ENCODE peak calls at places on chromosomes 12 and 14, in nine cellular contexts. One of them, this sample, is unnamed.

GRCh38 chr12:87329076-87329863 is 699.9 kb downstream of the C12orf50 start:
- DNase-seq in IMR-90: peak
- DNase-seq in prostate gland: no peak
- DNase-seq in thyroid gland: no peak
- DNase-seq in gastrocnemius medialis: no peak
- DNase-seq in dorsolateral prefrontal cortex: no peak
- DNase-seq in astrocyte of the spinal cord: no peak
- DNase-seq in heart right ventricle: no peak
- DNase-seq in A549: no peak
- DNase-seq in this sample: no peak

GRCh38 chr12:65612440-65612839 is 211.8 kb upstream of the HMGA2 start:
- DNase-seq in dorsolateral prefrontal cortex: no peak
- DNase-seq in A549: no peak
- DNase-seq in heart right ventricle: no peak
- DNase-seq in gastrocnemius medialis: no peak
- DNase-seq in thyroid gland: peak
- DNase-seq in prostate gland: no peak
- DNase-seq in astrocyte of the spinal cord: peak
- DNase-seq in IMR-90: no peak
- DNase-seq in this sample: no peak

GRCh38 chr12:18422849-18423248 is 161.5 kb downstream of the PIK3C2G start:
- DNase-seq in gastrocnemius medialis: no peak
- DNase-seq in astrocyte of the spinal cord: no peak
- DNase-seq in IMR-90: peak
- DNase-seq in prostate gland: no peak
- DNase-seq in A549: no peak
- DNase-seq in heart right ventricle: no peak
- DNase-seq in thyroid gland: no peak
- DNase-seq in dorsolateral prefrontal cortex: no peak
- DNase-seq in this sample: no peak

GRCh38 chr12:45670339-45671065 is 59.0 kb upstream of the ARID2 start:
- DNase-seq in IMR-90: no peak
- DNase-seq in A549: no peak
- DNase-seq in heart right ventricle: no peak
- DNase-seq in prostate gland: no peak
- DNase-seq in astrocyte of the spinal cord: no peak
- DNase-seq in gastrocnemius medialis: no peak
- DNase-seq in thyroid gland: no peak
- DNase-seq in dorsolateral prefrontal cortex: no peak
- DNase-seq in this sample: no peak

GRCh38 chr12:58346032-58346632 is 404.8 kb downstream of the ATP23 start:
- DNase-seq in gastrocnemius medialis: no peak
- DNase-seq in A549: peak
- DNase-seq in astrocyte of the spinal cord: peak
- DNase-seq in dorsolateral prefrontal cortex: no peak
- DNase-seq in IMR-90: peak
- DNase-seq in thyroid gland: no peak
- DNase-seq in prostate gland: no peak
- DNase-seq in heart right ventricle: no peak
- DNase-seq in this sample: no peak

GRCh38 chr12:77575376-77575775 is 255.3 kb upstream of the NAV3 start:
- DNase-seq in IMR-90: no peak
- DNase-seq in thyroid gland: no peak
- DNase-seq in dorsolateral prefrontal cortex: no peak
- DNase-seq in astrocyte of the spinal cord: no peak
- DNase-seq in prostate gland: no peak
- DNase-seq in heart right ventricle: no peak
- DNase-seq in gastrocnemius medialis: no peak
- DNase-seq in A549: no peak
- DNase-seq in this sample: no peak

GRCh38 chr12:94582591-94582990 is 67.8 kb downstream of the TMCC3 start:
- DNase-seq in IMR-90: no peak
- DNase-seq in astrocyte of the spinal cord: no peak
- DNase-seq in A549: no peak
- DNase-seq in dorsolateral prefrontal cortex: no peak
- DNase-seq in gastrocnemius medialis: no peak
- DNase-seq in heart right ventricle: no peak
- DNase-seq in thyroid gland: no peak
- DNase-seq in prostate gland: no peak
- DNase-seq in this sample: no peak

GRCh38 chr12:105588126-105588525 is 257.6 kb downstream of the C12orf75 start:
- DNase-seq in thyroid gland: peak
- DNase-seq in dorsolateral prefrontal cortex: no peak
- DNase-seq in gastrocnemius medialis: no peak
- DNase-seq in astrocyte of the spinal cord: no peak
- DNase-seq in A549: no peak
- DNase-seq in heart right ventricle: no peak
- DNase-seq in IMR-90: no peak
- DNase-seq in prostate gland: no peak
- DNase-seq in this sample: no peak

GRCh38 chr14:54782803-54783659 is 119.6 kb downstream of the GCH1 start:
- DNase-seq in thyroid gland: no peak
- DNase-seq in astrocyte of the spinal cord: no peak
- DNase-seq in prostate gland: no peak
- DNase-seq in gastrocnemius medialis: no peak
- DNase-seq in IMR-90: no peak
- DNase-seq in heart right ventricle: no peak
- DNase-seq in dorsolateral prefrontal cortex: no peak
- DNase-seq in A549: no peak
- DNase-seq in this sample: no peak

GRCh38 chr12:106147956-106148355 is 9.2 kb upstream of the NUAK1 start:
- DNase-seq in thyroid gland: peak
- DNase-seq in A549: no peak
- DNase-seq in dorsolateral prefrontal cortex: peak
- DNase-seq in gastrocnemius medialis: peak
- DNase-seq in heart right ventricle: peak
- DNase-seq in prostate gland: peak
- DNase-seq in astrocyte of the spinal cord: no peak
- DNase-seq in IMR-90: no peak
- DNase-seq in this sample: no peak

GRCh38 chr14:20772650-20773049 is 4.4 kb downstream of the EDDM3B start:
- DNase-seq in IMR-90: no peak
- DNase-seq in gastrocnemius medialis: no peak
- DNase-seq in astrocyte of the spinal cord: no peak
- DNase-seq in dorsolateral prefrontal cortex: no peak
- DNase-seq in thyroid gland: no peak
- DNase-seq in prostate gland: no peak
- DNase-seq in A549: no peak
- DNase-seq in heart right ventricle: no peak
- DNase-seq in this sample: no peak

GRCh38 chr12:131615316-131616053 is 95.4 kb upstream of the SFSWAP start:
- DNase-seq in gastrocnemius medialis: no peak
- DNase-seq in prostate gland: no peak
- DNase-seq in A549: no peak
- DNase-seq in IMR-90: no peak
- DNase-seq in astrocyte of the spinal cord: no peak
- DNase-seq in thyroid gland: no peak
- DNase-seq in heart right ventricle: no peak
- DNase-seq in dorsolateral prefrontal cortex: no peak
- DNase-seq in this sample: no peak

GRCh38 chr14:20455355-20456300 is 602 bp downstream of the APEX1 start:
- DNase-seq in IMR-90: peak
- DNase-seq in gastrocnemius medialis: peak
- DNase-seq in astrocyte of the spinal cord: no peak
- DNase-seq in A549: peak
- DNase-seq in heart right ventricle: no peak
- DNase-seq in dorsolateral prefrontal cortex: peak
- DNase-seq in prostate gland: no peak
- DNase-seq in thyroid gland: no peak
- DNase-seq in this sample: no peak

GRCh38 chr12:121294151-121294889 is 2.2 kb downstream of the CAMKK2 start:
- DNase-seq in thyroid gland: no peak
- DNase-seq in gastrocnemius medialis: no peak
- DNase-seq in dorsolateral prefrontal cortex: no peak
- DNase-seq in IMR-90: no peak
- DNase-seq in A549: no peak
- DNase-seq in astrocyte of the spinal cord: no peak
- DNase-seq in prostate gland: no peak
- DNase-seq in heart right ventricle: no peak
- DNase-seq in this sample: no peak

GRCh38 chr12:121296618-121297476 is at the start of gene CAMKK2:
- DNase-seq in IMR-90: peak
- DNase-seq in prostate gland: peak
- DNase-seq in A549: peak
- DNase-seq in thyroid gland: peak
- DNase-seq in dorsolateral prefrontal cortex: peak
- DNase-seq in gastrocnemius medialis: peak
- DNase-seq in heart right ventricle: peak
- DNase-seq in astrocyte of the spinal cord: peak
- DNase-seq in this sample: peak

GRCh38 chr12:121295746-121296617 is 527 bp downstream of the CAMKK2 start:
- DNase-seq in astrocyte of the spinal cord: peak
- DNase-seq in A549: peak
- DNase-seq in heart right ventricle: no peak
- DNase-seq in gastrocnemius medialis: no peak
- DNase-seq in thyroid gland: peak
- DNase-seq in IMR-90: no peak
- DNase-seq in prostate gland: no peak
- DNase-seq in dorsolateral prefrontal cortex: no peak
- DNase-seq in this sample: peak

GRCh38 chr12:121293603-121294002 is 2.9 kb downstream of the CAMKK2 start:
- DNase-seq in dorsolateral prefrontal cortex: no peak
- DNase-seq in gastrocnemius medialis: no peak
- DNase-seq in A549: no peak
- DNase-seq in thyroid gland: no peak
- DNase-seq in astrocyte of the spinal cord: no peak
- DNase-seq in IMR-90: no peak
- DNase-seq in heart right ventricle: no peak
- DNase-seq in prostate gland: no peak
- DNase-seq in this sample: no peak

DNA sequence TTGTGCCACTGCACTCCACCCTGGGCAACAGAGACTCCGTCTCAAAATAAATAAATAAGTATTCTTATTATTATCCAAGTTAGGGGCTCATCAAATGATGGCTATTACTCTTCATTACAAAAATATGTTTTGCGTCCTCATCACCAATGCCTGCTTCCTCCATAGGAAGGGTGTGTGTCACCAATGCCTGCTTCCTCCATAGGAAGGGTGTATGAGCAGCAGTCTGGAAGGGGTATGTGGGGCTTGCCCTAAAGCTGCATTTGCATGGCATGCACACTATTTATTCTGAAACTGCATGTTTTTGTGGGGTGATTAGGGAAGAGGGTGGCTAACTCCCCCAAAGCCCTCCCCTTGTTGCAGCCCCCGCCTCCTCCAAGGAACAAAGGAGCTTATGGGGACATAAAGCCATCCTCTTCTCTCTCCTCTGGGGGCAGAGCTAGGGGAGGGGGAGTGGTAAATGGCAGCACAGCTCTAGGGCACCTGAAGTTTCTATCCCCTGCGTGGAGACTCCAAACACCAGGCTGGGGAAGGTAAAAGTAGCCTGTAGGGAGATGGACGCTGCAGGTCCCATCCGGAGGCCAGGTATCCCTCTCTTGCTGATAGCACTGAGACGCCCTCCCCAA is 1.3 kb downstream of the CAMKK2 start:
- DNase-seq in heart right ventricle: no peak
- DNase-seq in astrocyte of the spinal cord: no peak
- DNase-seq in IMR-90: no peak
- DNase-seq in dorsolateral prefrontal cortex: no peak
- DNase-seq in thyroid gland: no peak
- DNase-seq in gastrocnemius medialis: no peak
- DNase-seq in A549: peak
- DNase-seq in prostate gland: no peak
- DNase-seq in this sample: no peak
- TF ChIP-seq CTCF in heart right ventricle: no peak
- TF ChIP-seq CTCF in astrocyte of the spinal cord: no peak
- TF ChIP-seq CTCF in IMR-90: no peak
- TF ChIP-seq CTCF in dorsolateral prefrontal cortex: no peak
- TF ChIP-seq CTCF in thyroid gland: no peak
- TF ChIP-seq CTCF in gastrocnemius medialis: no peak
- TF ChIP-seq CTCF in A549: no peak
- TF ChIP-seq CTCF in prostate gland: no peak
- TF ChIP-seq CTCF in this sample: no peak

GRCh38 chr14:32366256-32366655 is 37.2 kb downstream of the AKAP6 start:
- DNase-seq in dorsolateral prefrontal cortex: peak
- DNase-seq in IMR-90: no peak
- DNase-seq in thyroid gland: peak
- DNase-seq in prostate gland: peak
- DNase-seq in A549: no peak
- DNase-seq in heart right ventricle: no peak
- DNase-seq in astrocyte of the spinal cord: peak
- DNase-seq in gastrocnemius medialis: no peak
- DNase-seq in this sample: no peak
- TF ChIP-seq CTCF in dorsolateral prefrontal cortex: peak
- TF ChIP-seq CTCF in IMR-90: peak
- TF ChIP-seq CTCF in thyroid gland: no peak
- TF ChIP-seq CTCF in prostate gland: no peak
- TF ChIP-seq CTCF in A549: no peak
- TF ChIP-seq CTCF in heart right ventricle: peak
- TF ChIP-seq CTCF in astrocyte of the spinal cord: peak
- TF ChIP-seq CTCF in gastrocnemius medialis: no peak
- TF ChIP-seq CTCF in this sample: no peak

GRCh38 chr14:43692706-43693105 is 814.4 kb downstream of the FSCB start:
- DNase-seq in IMR-90: no peak
- DNase-seq in dorsolateral prefrontal cortex: no peak
- DNase-seq in thyroid gland: no peak
- DNase-seq in A549: no peak
- DNase-seq in prostate gland: no peak
- DNase-seq in heart right ventricle: no peak
- DNase-seq in astrocyte of the spinal cord: no peak
- DNase-seq in gastrocnemius medialis: no peak
- DNase-seq in this sample: no peak

DNA sequence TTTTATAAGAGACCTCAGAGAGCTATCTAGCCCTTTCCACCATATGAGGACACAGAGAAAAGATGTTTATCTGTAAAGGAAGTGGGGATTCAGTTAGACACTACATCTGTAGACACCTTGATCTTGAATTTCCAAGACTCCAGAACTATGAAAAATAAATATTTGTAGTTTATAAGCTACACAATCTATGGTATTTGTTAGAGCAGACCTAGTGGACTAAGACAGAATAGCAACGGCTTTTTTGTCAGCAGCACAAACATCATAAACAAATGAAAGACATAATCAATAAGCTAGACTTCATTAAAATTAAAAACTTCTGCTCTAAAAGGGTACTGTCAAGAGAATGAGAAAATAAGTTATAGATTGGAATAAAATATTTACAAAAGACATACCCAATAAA is 810.1 kb downstream of the FSCB start:
- DNase-seq in dorsolateral prefrontal cortex: no peak
- DNase-seq in heart right ventricle: no peak
- DNase-seq in astrocyte of the spinal cord: no peak
- DNase-seq in IMR-90: no peak
- DNase-seq in thyroid gland: no peak
- DNase-seq in A549: no peak
- DNase-seq in prostate gland: no peak
- DNase-seq in gastrocnemius medialis: no peak
- DNase-seq in this sample: no peak
- TF ChIP-seq CTCF in dorsolateral prefrontal cortex: no peak
- TF ChIP-seq CTCF in heart right ventricle: no peak
- TF ChIP-seq CTCF in astrocyte of the spinal cord: no peak
- TF ChIP-seq CTCF in IMR-90: no peak
- TF ChIP-seq CTCF in thyroid gland: no peak
- TF ChIP-seq CTCF in A549: no peak
- TF ChIP-seq CTCF in prostate gland: no peak
- TF ChIP-seq CTCF in gastrocnemius medialis: no peak
- TF ChIP-seq CTCF in this sample: no peak

DNA sequence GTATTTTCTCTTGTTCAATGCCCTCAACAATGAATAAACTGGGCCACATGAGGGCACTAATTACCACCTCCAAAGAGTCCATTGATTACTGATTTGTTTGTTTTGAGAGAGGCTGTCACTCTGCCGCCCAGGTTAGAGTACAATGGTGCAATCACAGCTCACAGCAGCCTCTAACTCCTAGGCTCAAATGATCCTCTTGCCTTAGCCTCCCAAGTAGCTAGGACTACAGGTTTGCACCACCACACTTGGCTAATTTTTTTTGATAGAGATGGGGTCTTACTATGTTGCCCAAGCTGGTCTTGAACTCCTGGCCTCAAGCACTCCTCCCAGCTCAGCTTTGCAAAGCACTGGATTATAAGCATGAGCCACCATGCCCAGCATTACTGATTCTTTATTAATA is 28.3 kb upstream of the SYCP3 start:
- DNase-seq in dorsolateral prefrontal cortex: no peak
- DNase-seq in A549: no peak
- DNase-seq in prostate gland: no peak
- DNase-seq in thyroid gland: no peak
- DNase-seq in astrocyte of the spinal cord: no peak
- DNase-seq in IMR-90: no peak
- DNase-seq in gastrocnemius medialis: no peak
- DNase-seq in heart right ventricle: no peak
- DNase-seq in this sample: no peak
- TF ChIP-seq CTCF in dorsolateral prefrontal cortex: no peak
- TF ChIP-seq CTCF in A549: no peak
- TF ChIP-seq CTCF in prostate gland: no peak
- TF ChIP-seq CTCF in thyroid gland: no peak
- TF ChIP-seq CTCF in astrocyte of the spinal cord: no peak
- TF ChIP-seq CTCF in IMR-90: no peak
- TF ChIP-seq CTCF in gastrocnemius medialis: no peak
- TF ChIP-seq CTCF in heart right ventricle: no peak
- TF ChIP-seq CTCF in this sample: no peak